ENCODE peak calls at places on chromosomes 5 and 9, in seven cellular contexts. H is A549; O is EL; D is activated naive CD8-positive, alpha-beta T cell treated with anti-CD3 and anti-CD28 coated beads for 36 hours; P is cardiac fibroblast; R is HFFc6; T is psoas muscle. W is an unnamed sample.

GRCh38 chr5:76709762-76710161 is 6.2 kb upstream of the F2R start:
- DNase-seq in D (no peak), R (peak), P (peak), O (peak), H (no peak), T (no peak), W (peak)

GRCh38 chr5:81820315-81820636 is 69.4 kb upstream of the SSBP2 start:
- DNase-seq in P (no peak), O (no peak), D (no peak), T (no peak), R (no peak), H (no peak), W (no peak)

GRCh38 chr5:59062986-59063683 is 480.3 kb downstream of the RAB3C start:
- DNase-seq in H (peak), D (no peak), P (peak), T (no peak), O (no peak), R (no peak), W (peak)

GRCh38 chr9:22682536-22683392 is 236.1 kb downstream of the DMRTA1 start:
- DNase-seq in H (peak), D (no peak), R (peak), P (peak), O (peak), T (peak), W (peak)

GRCh38 chr5:79229357-79230174 is 6.4 kb upstream of the JMY start:
- DNase-seq in P (no peak), T (no peak), H (no peak), R (peak), D (peak), O (peak), W (peak)

GRCh38 chr5:72380491-72381274 is 60.5 kb downstream of the PTCD2 start:
- DNase-seq in T (no peak), P (no peak), H (no peak), D (no peak), O (peak), R (no peak), W (no peak)

GRCh38 chr9:107215381-107215780 is 67.7 kb upstream of the RAD23B start:
- DNase-seq in H (no peak), D (no peak), R (peak), T (no peak), P (peak), O (peak), W (peak)

GRCh38 chr9:108672475-108673065 is 183.2 kb downstream of the ACTL7B start:
- DNase-seq in D (no peak), P (no peak), R (no peak), H (no peak), O (peak), T (no peak), W (no peak)

GRCh38 chr9:95641591-95641990 is 124.8 kb upstream of the PTCH1 start:
- DNase-seq in T (no peak), R (no peak), P (peak), D (no peak), O (no peak), H (no peak), W (no peak)

GRCh38 chr9:113652355-113653152 is 189.0 kb downstream of the RGS3 start:
- DNase-seq in D (no peak), H (no peak), R (no peak), P (no peak), T (no peak), O (no peak), W (no peak)

GRCh38 chr5:137218896-137219295 is 280.2 kb downstream of the SPOCK1 start:
- DNase-seq in H (no peak), T (no peak), D (no peak), R (no peak), P (peak), O (no peak), W (no peak)

GRCh38 chr5:180456792-180457191 is 37.4 kb upstream of the CNOT6 start:
- DNase-seq in R (no peak), P (no peak), D (no peak), T (no peak), O (no peak), H (no peak), W (no peak)

GRCh38 chr5:175059687-175060194 is 335.4 kb downstream of the MSX2 start:
- DNase-seq in R (no peak), D (peak), P (no peak), H (peak), O (peak), T (peak), W (no peak)

GRCh38 chr5:77029376-77029885 is 773 bp upstream of the AGGF1 start:
- DNase-seq in P (no peak), T (no peak), R (no peak), H (peak), O (no peak), D (no peak), W (no peak)

GRCh38 chr9:87701931-87702421 is 23.9 kb upstream of the CTSL start:
- DNase-seq in P (no peak), R (peak), T (no peak), H (no peak), O (peak), D (no peak), W (no peak)

GRCh38 chr9:100639851-100640250 is 62.0 kb downstream of the CAVIN4 start:
- DNase-seq in O (no peak), P (no peak), H (no peak), R (no peak), T (no peak), D (no peak), W (no peak)

GRCh38 chr5:67425514-67425913 is 228.9 kb upstream of the CD180 start:
- DNase-seq in H (no peak), O (peak), D (no peak), T (no peak), R (peak), P (no peak), W (no peak)

GRCh38 chr9:101219030-101219429 is 165.8 kb downstream of the BAAT start:
- DNase-seq in H (no peak), T (no peak), R (no peak), D (no peak), P (no peak), O (no peak), W (no peak)

GRCh38 chr5:61840354-61840753 is 465.7 kb upstream of the KIF2A start:
- DNase-seq in R (no peak), T (no peak), P (no peak), H (peak), O (no peak), D (no peak), W (no peak)

GRCh38 chr9:121282309-121283071 is 14.5 kb downstream of the GSN start:
- DNase-seq in D (no peak), O (peak), H (no peak), P (peak), T (peak), R (peak), W (peak)

GRCh38 chr9:110541950-110542349 is 37.6 kb downstream of the SVEP1 start:
- DNase-seq in T (no peak), R (no peak), H (no peak), D (no peak), O (no peak), P (peak), W (peak)

GRCh38 chr9:80922544-80922943 is 766.8 kb downstream of the TLE1 start:
- DNase-seq in D (no peak), R (no peak), P (no peak), O (no peak), H (no peak), T (no peak), W (no peak)

GRCh38 chr9:136023401-136024225 is 62.4 kb upstream of the UBAC1 start:
- DNase-seq in H (no peak), R (peak), D (no peak), O (peak), P (peak), T (peak), W (peak)

GRCh38 chr5:165457854-165458481 is 1952.5 kb downstream of the MAT2B start:
- DNase-seq in T (no peak), P (peak), R (no peak), O (no peak), H (peak), D (no peak), W (peak)

W was measured in fibroblast of villous mesenchyme.